ENCODE peak calls at places on chromosomes 11 and 22, in four cellular contexts. O is activated naive CD4-positive, alpha-beta T cell; I is KBM-7; E is activated CD4-positive, alpha-beta T cell treated with anti-CD3 and anti-CD28 coated beads for 36 hours. N is an unnamed sample.

GRCh38 chr11:61110255-61111059 is 8.2 kb downstream of the CD5 start:
- DNase-seq in O (no peak), E (no peak), I (no peak), N (no peak)

GRCh38 chr11:5992604-5993251 is 5.9 kb upstream of the OR52L1 start:
- DNase-seq in I (peak), E (no peak), O (no peak), N (no peak)

GRCh38 chr22:36702832-36703210 is 731 bp downstream of the CACNG2 start:
- DNase-seq in I (no peak), O (no peak), E (no peak), N (no peak)

GRCh38 chr11:94405062-94405461 is 3.8 kb upstream of the GPR83 start:
- DNase-seq in I (no peak), E (no peak), O (no peak), N (no peak)

GRCh38 chr11:18106688-18107087 is 806 bp upstream of the SAAL1 start:
- DNase-seq in E (no peak), I (no peak), O (no peak), N (no peak)

GRCh38 chr11:12799373-12799835 is 125.2 kb downstream of the TEAD1 start:
- DNase-seq in O (no peak), I (no peak), E (no peak), N (no peak)

GRCh38 chr11:108131993-108132392 is 10.6 kb downstream of the ACAT1 start:
- DNase-seq in E (no peak), O (no peak), I (no peak), N (no peak)

GRCh38 chr11:130679247-130679646 is 230.8 kb downstream of the ADAMTS15 start:
- DNase-seq in E (no peak), O (no peak), I (no peak), N (no peak)

GRCh38 chr22:17243524-17243923 is 24.3 kb upstream of the ADA2 start:
- DNase-seq in E (peak), O (no peak), I (no peak), N (no peak)

GRCh38 chr22:29581799-29582198 is 886 bp upstream of the NIPSNAP1 start:
- DNase-seq in O (no peak), I (no peak), E (no peak), N (no peak)

GRCh38 chr11:9681583-9682372 is 17.9 kb downstream of the SWAP70 start:
- DNase-seq in E (no peak), O (no peak), I (peak), N (no peak)

GRCh38 chr22:29697853-29698598 is 21.8 kb upstream of the CABP7 start:
- DNase-seq in E (no peak), I (no peak), O (no peak), N (no peak)

GRCh38 chr11:75421035-75421602 is 11.9 kb downstream of the KLHL35 start:
- DNase-seq in E (no peak), I (no peak), O (no peak), N (no peak)

GRCh38 chr11:2318707-2319106 is 16.9 kb downstream of the TSPAN32 start:
- DNase-seq in I (no peak), O (no peak), E (no peak), N (peak)

GRCh38 chr11:82927264-82927880 is 25.8 kb downstream of the DDIAS start:
- DNase-seq in O (no peak), E (peak), I (peak), N (no peak)

GRCh38 chr11:36012410-36012809 is 68.5 kb downstream of the LDLRAD3 start:
- DNase-seq in O (no peak), E (no peak), I (no peak), N (no peak)

GRCh38 chr11:83951521-83951920 is 665.4 kb upstream of the CCDC90B start:
- DNase-seq in I (no peak), E (no peak), O (no peak), N (no peak)

GRCh38 chr11:96149743-96150555 is 193.0 kb downstream of the MAML2 start:
- DNase-seq in O (no peak), E (no peak), I (no peak), N (no peak)

GRCh38 chr11:102111787-102112653 is 1.8 kb downstream of the YAP1 start:
- DNase-seq in O (no peak), E (peak), I (no peak), N (no peak)

GRCh38 chr11:13868710-13869403 is 93.7 kb upstream of the SPON1 start:
- DNase-seq in E (peak), O (no peak), I (no peak), N (no peak)

GRCh38 chr11:126679033-126679432 is 321.5 kb downstream of the KIRREL3 start:
- DNase-seq in E (no peak), O (no peak), I (no peak), N (no peak)

GRCh38 chr11:46381836-46382643 is 571 bp downstream of the MDK start:
- DNase-seq in E (peak), I (peak), O (no peak), N (no peak)

GRCh38 chr22:25100972-25101371 is 98.7 kb upstream of the CRYBB3 start:
- DNase-seq in I (no peak), O (no peak), E (no peak), N (no peak)

GRCh38 chr11:16945671-16946469 is 68.3 kb downstream of the PLEKHA7 start:
- DNase-seq in E (peak), I (peak), O (no peak), N (peak)